ENCODE peak calls at places on chromosomes 6 and 20, in four cellular contexts. D is ovary, Z is MM.1S, P is fibroblast of lung. W is an unnamed sample.
A peak's percentile ranks its signal among the peaks of the same experiment; 100 is the strongest.

GRCh38 chr6:35417979-35418661 is 34.0 kb upstream of the FANCE start:
- DNase-seq in P (no peak), Z (no peak), D (no peak), W (no peak)

GRCh38 chr6:73984851-73985250 is 288.8 kb downstream of the CD109 start:
- DNase-seq in D (no peak), P (no peak), Z (no peak), W (no peak)

GRCh38 chr6:34671801-34672656 is 24.5 kb downstream of the ILRUN start:
- DNase-seq in P (peak; percentile 64), D (no peak), Z (peak; percentile 45), W (peak; percentile 59)

GRCh38 chr6:168213121-168213524 is 106.5 kb downstream of the DACT2 start:
- DNase-seq in D (no peak), Z (no peak), P (no peak), W (no peak)

GRCh38 chr6:15879372-15880261 is 216.8 kb upstream of the DTNBP1 start:
- DNase-seq in Z (peak; percentile 30), P (peak; percentile 83), D (peak; percentile 79), W (peak; percentile 73)

GRCh38 chr6:133411757-133412156 is 170.6 kb downstream of the EYA4 start:
- DNase-seq in P (no peak), Z (no peak), D (no peak), W (no peak)

GRCh38 chr6:30260036-30260504 is 46.9 kb upstream of the TRIM26 start:
- DNase-seq in D (no peak), Z (no peak), P (peak; percentile 17), W (no peak)

GRCh38 chr6:155710704-155711103 is 255.1 kb upstream of the NOX3 start:
- DNase-seq in Z (no peak), P (no peak), D (no peak), W (no peak)

GRCh38 chr20:41734506-41734945 is 116.3 kb upstream of the CHD6 start:
- DNase-seq in Z (peak; percentile 21), D (no peak), P (peak; percentile 25), W (no peak)

GRCh38 chr6:88211446-88211845 is 45.3 kb upstream of the CNR1 start:
- DNase-seq in Z (no peak), P (no peak), D (no peak), W (no peak)

GRCh38 chr6:14921170-14921569 is 324.7 kb upstream of the JARID2 start:
- DNase-seq in D (peak; percentile 43), P (peak; percentile 63), Z (no peak), W (no peak)

GRCh38 chr6:137116807-137117206 is 56.6 kb downstream of the IL22RA2 start:
- DNase-seq in P (no peak), Z (no peak), D (no peak), W (no peak)

GRCh38 chr6:80438728-80439127 is 332.3 kb downstream of the BCKDHB start:
- DNase-seq in D (no peak), Z (no peak), P (peak; percentile 77), W (no peak)

GRCh38 chr6:144675231-144675861 is 390.2 kb downstream of the UTRN start:
- DNase-seq in P (peak; percentile 82), Z (peak; percentile 75), D (no peak), W (no peak)

GRCh38 chr6:33869121-33869520 is 65.3 kb upstream of the MLN start:
- DNase-seq in D (no peak), Z (no peak), P (no peak), W (no peak)

GRCh38 chr6:90296346-90297123 is at the start of gene BACH2:
- DNase-seq in Z (peak; percentile 93), P (peak; percentile 93), D (peak; percentile 96), W (peak; percentile 67)

GRCh38 chr6:134666174-134666573 is 283.7 kb downstream of the ALDH8A1 start:
- DNase-seq in D (no peak), Z (no peak), P (no peak), W (no peak)

GRCh38 chr6:122780114-122780513 is 598 bp downstream of the FABP7 start:
- DNase-seq in D (no peak), Z (no peak), P (no peak), W (no peak)

GRCh38 chr6:1873781-1874180 is 264.1 kb downstream of the FOXC1 start:
- DNase-seq in D (no peak), P (no peak), Z (no peak), W (no peak)

GRCh38 chr20:38589351-38589750 is 8.4 kb downstream of the ADIG start:
- DNase-seq in Z (no peak), D (no peak), P (no peak), W (no peak)

GRCh38 chr6:112694986-112695385 is 347.9 kb downstream of the RFPL4B start:
- DNase-seq in Z (no peak), D (no peak), P (peak; percentile 32), W (no peak)

GRCh38 chr20:24607402-24607801 is 138.0 kb downstream of the SYNDIG1 start:
- DNase-seq in P (no peak), D (no peak), Z (no peak), W (no peak)

GRCh38 chr6:45566882-45567281 is 189.1 kb upstream of the SUPT3H start:
- DNase-seq in D (no peak), Z (no peak), P (no peak), W (no peak)

GRCh38 chr6:158290659-158291058 is 21.6 kb upstream of the TULP4 start:
- DNase-seq in D (no peak), P (no peak), Z (peak; percentile 80), W (peak; percentile 24)

GRCh38 chr20:33704197-33704924 is 15.7 kb downstream of the PXMP4 start:
- DNase-seq in D (no peak), P (no peak), Z (no peak), W (no peak)

GRCh38 chr20:58571341-58571941 is 56.2 kb upstream of the APCDD1L start:
- DNase-seq in Z (no peak), D (no peak), P (no peak), W (no peak)

GRCh38 chr6:160973311-160973710 is 18.3 kb upstream of the MAP3K4 start:
- DNase-seq in Z (no peak), D (peak; percentile 76), P (peak; percentile 80), W (no peak)

GRCh38 chr6:123519191-123519510 is 117.6 kb downstream of the TRDN start:
- DNase-seq in P (no peak), D (peak; percentile 67), Z (no peak), W (no peak)

GRCh38 chr20:51659491-51660050 is 108.6 kb downstream of the ATP9A start:
- DNase-seq in D (no peak), Z (no peak), P (no peak), W (no peak)

GRCh38 chr6:46509981-46510510 is 18.8 kb upstream of the RCAN2 start:
- DNase-seq in D (no peak), P (no peak), Z (no peak), W (no peak)

GRCh38 chr6:27512525-27512924 is 39.6 kb upstream of the ZNF184 start:
- DNase-seq in Z (no peak), D (no peak), P (no peak), W (no peak)

GRCh38 chr6:12014027-12014872 is 2.1 kb downstream of the HIVEP1 start:
- DNase-seq in P (peak; percentile 72), Z (no peak), D (no peak), W (no peak)

GRCh38 chr6:158629376-158630221 is 14.9 kb downstream of the DYNLT1 start:
- DNase-seq in P (no peak), Z (no peak), D (no peak), W (no peak)

GRCh38 chr20:43942661-43943285 is 28.1 kb downstream of the TOX2 start:
- DNase-seq in D (no peak), Z (peak; percentile 83), P (peak; percentile 80), W (peak; percentile 70)
- H3K4me3 ChIP-seq in D (no peak overlapping the region), Z (peak overlapping the region; percentile 52), P (no peak overlapping the region), W (no peak overlapping the region)

DNA sequence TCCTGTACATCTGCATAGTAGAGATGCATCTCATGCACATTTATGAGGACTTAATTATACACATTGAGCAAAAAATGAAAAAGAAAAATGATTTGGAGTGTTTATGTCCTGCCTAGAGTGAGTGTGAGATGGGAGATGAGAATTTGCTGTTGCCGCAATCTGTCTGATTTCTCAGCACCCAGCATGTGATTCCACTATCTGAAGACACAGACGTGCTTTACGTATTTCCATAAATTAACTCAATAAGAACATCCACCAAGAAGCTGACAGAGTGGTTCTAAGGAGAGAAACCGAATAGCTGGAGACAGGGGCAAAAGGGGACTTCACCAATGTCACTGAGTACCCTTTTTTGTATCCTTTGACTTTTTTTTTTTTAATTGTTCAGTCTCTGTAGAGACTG is 15.2 kb downstream of the EDEM2 start:
- DNase-seq in D (no peak), P (no peak), Z (no peak), W (no peak)
- H3K36me3 ChIP-seq in D (no peaks in the 10 kb centered on the region), P (peaks cover 3% of the 10 kb centered on the region), Z (no peaks in the 10 kb centered on the region), W (peaks cover 20% of the 10 kb centered on the region)

DNA sequence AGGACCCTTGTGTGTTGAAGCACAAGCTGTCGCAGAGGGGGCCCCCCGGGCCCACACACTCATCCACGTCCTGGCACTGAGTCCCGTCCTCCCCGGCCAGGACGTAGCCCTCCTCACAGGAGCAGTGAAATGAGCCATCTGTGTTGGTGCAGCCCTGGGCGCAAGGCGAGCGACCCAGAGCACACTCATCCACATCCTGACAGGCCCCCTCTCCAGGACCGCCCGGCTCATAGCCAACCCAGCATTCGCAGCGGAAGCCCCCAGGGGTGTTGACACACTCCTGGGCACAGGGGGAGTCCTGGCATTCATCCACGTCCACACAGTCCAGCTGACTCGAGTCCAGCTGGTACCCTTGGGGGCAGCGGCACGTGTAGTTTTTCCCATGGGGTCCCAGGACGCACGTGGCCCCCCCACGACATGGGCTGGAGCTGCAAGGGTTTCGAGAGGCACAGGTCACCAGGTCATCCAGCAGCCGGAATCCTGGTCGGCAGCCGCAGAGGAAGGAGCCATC is 1.2 kb downstream of the CD93 start:
- DNase-seq in Z (no peak), P (no peak), D (no peak), W (no peak)
- H3K4me3 ChIP-seq in Z (no peak overlapping the region), P (no peak overlapping the region), D (peak overlapping the region; percentile 18), W (no peak overlapping the region)

GRCh38 chr20:47660983-47661711 is 124.1 kb downstream of the SULF2 start:
- DNase-seq in D (no peak), Z (no peak), P (no peak), W (no peak)
- H3K36me3 ChIP-seq in D (no peaks in the 10 kb centered on the region), Z (peaks cover 7% of the 10 kb centered on the region), P (no peaks in the 10 kb centered on the region), W (peaks cover 29% of the 10 kb centered on the region)

GRCh38 chr20:9889270-9889981 is 50.5 kb upstream of the PAK5 start:
- DNase-seq in P (no peak), Z (peak; percentile 86), D (no peak), W (peak; percentile 1)
- H3K4me3 ChIP-seq in P (no peak overlapping the region), Z (peak overlapping the region; percentile 45), D (no peak overlapping the region), W (peak overlapping the region; percentile 31)